ENCODE peak calls at places on chromosomes 12 and 14, in seven cellular contexts. D is astrocyte, O is fibroblast of the aortic adventitia, L is kidney epithelial cell, H is breast epithelium, R is GM13976, Q is GM13977. E is an unnamed sample.

GRCh38 chr14:23538785-23539184 is 12.8 kb downstream of the ZFHX2 start:
- DNase-seq in R (no peak), Q (no peak), L (no peak), H (no peak), D (no peak), O (peak; percentile 27), E (no peak)

GRCh38 chr14:64061706-64062105 is 208.9 kb downstream of the SYNE2 start:
- DNase-seq in L (no peak), D (no peak), H (no peak), Q (no peak), R (no peak), O (no peak), E (no peak)

GRCh38 chr14:101242442-101243385 is 318.6 kb upstream of the DIO3 start:
- DNase-seq in Q (no peak), O (no peak), H (peak; percentile 7), D (no peak), L (no peak), R (no peak), E (no peak)

GRCh38 chr12:45907955-45908354 is 82.4 kb downstream of the SCAF11 start:
- DNase-seq in R (no peak), D (no peak), Q (no peak), L (no peak), H (no peak), O (no peak), E (peak; percentile 25)

GRCh38 chr14:39998114-39998513 is 565.9 kb upstream of the FBXO33 start:
- DNase-seq in H (no peak), Q (no peak), O (no peak), R (no peak), L (no peak), D (no peak), E (no peak)

GRCh38 chr14:90815817-90816662 is at the start of gene TTC7B:
- DNase-seq in R (peak; percentile 90), O (peak; percentile 15), D (no peak), Q (peak; percentile 91), L (no peak), H (no peak), E (peak; percentile 84)

GRCh38 chr12:4518106-4518728 is 20.5 kb upstream of the RAD51AP1 start:
- DNase-seq in O (peak; percentile 66), Q (no peak), D (peak; percentile 79), L (no peak), R (no peak), H (no peak), E (no peak)

GRCh38 chr14:93010543-93011541 is 87.9 kb downstream of the CHGA start:
- DNase-seq in R (no peak), H (no peak), O (no peak), D (no peak), Q (no peak), L (no peak), E (no peak)

GRCh38 chr14:61925043-61925442 is 162.8 kb downstream of the SNAPC1 start:
- DNase-seq in O (no peak), R (peak; percentile 21), D (peak; percentile 15), L (peak; percentile 52), Q (peak; percentile 17), H (no peak), E (peak; percentile 15)

GRCh38 chr12:27539191-27539631 is 15.2 kb downstream of the PPFIBP1 start:
- DNase-seq in Q (no peak), R (no peak), L (no peak), O (peak; percentile 49), H (no peak), D (no peak), E (no peak)

GRCh38 chr12:125357561-125357960 is 292.3 kb downstream of the AACS start:
- DNase-seq in D (no peak), L (no peak), H (no peak), O (no peak), R (no peak), Q (no peak), E (no peak)

GRCh38 chr12:57744194-57744776 is 554 bp upstream of the TSPAN31 start:
- DNase-seq in D (no peak), L (no peak), O (peak; percentile 90), Q (peak; percentile 75), H (peak; percentile 77), R (peak; percentile 76), E (peak; percentile 73)

GRCh38 chr14:61489932-61490331 is 168.6 kb downstream of the PRKCH start:
- DNase-seq in L (no peak), O (no peak), R (no peak), D (no peak), Q (no peak), H (no peak), E (no peak)

GRCh38 chr12:53892760-53893159 is 45.9 kb upstream of the HOXC13 start:
- DNase-seq in H (no peak), L (no peak), Q (no peak), R (no peak), D (no peak), O (no peak), E (no peak)

GRCh38 chr14:56524971-56525677 is 54.5 kb upstream of the TMEM260 start:
- DNase-seq in Q (no peak), R (no peak), H (no peak), D (no peak), O (no peak), L (no peak), E (no peak)

GRCh38 chr14:56534656-56535055 is 44.9 kb upstream of the TMEM260 start:
- DNase-seq in H (no peak), O (no peak), D (no peak), Q (no peak), L (no peak), R (no peak), E (no peak)

GRCh38 chr14:56532546-56532945 is 47.1 kb upstream of the TMEM260 start:
- DNase-seq in L (no peak), Q (no peak), D (no peak), O (no peak), H (no peak), R (no peak), E (no peak)

GRCh38 chr14:56528927-56529326 is 50.7 kb upstream of the TMEM260 start:
- DNase-seq in D (no peak), O (no peak), Q (no peak), L (no peak), H (no peak), R (no peak), E (no peak)
- TF ChIP-seq CTCF in D (no peak), O (no peak), Q (no peak), L (no peak), H (no peak), R (no peak), E (no peak)

GRCh38 chr12:119772431-119772830 is 104.5 kb downstream of the PRKAB1 start:
- DNase-seq in O (no peak), D (no peak), H (no peak), L (no peak), Q (no peak), R (no peak), E (no peak)

GRCh38 chr12:119770146-119770545 is 102.2 kb downstream of the PRKAB1 start:
- DNase-seq in Q (no peak), H (no peak), O (peak; percentile 6), R (no peak), D (no peak), L (no peak), E (no peak)

GRCh38 chr12:119780786-119781434 is 96.2 kb downstream of the CIT start:
- DNase-seq in O (peak; percentile 63), R (no peak), D (peak; percentile 26), L (peak; percentile 29), H (no peak), Q (no peak), E (no peak)

DNA sequence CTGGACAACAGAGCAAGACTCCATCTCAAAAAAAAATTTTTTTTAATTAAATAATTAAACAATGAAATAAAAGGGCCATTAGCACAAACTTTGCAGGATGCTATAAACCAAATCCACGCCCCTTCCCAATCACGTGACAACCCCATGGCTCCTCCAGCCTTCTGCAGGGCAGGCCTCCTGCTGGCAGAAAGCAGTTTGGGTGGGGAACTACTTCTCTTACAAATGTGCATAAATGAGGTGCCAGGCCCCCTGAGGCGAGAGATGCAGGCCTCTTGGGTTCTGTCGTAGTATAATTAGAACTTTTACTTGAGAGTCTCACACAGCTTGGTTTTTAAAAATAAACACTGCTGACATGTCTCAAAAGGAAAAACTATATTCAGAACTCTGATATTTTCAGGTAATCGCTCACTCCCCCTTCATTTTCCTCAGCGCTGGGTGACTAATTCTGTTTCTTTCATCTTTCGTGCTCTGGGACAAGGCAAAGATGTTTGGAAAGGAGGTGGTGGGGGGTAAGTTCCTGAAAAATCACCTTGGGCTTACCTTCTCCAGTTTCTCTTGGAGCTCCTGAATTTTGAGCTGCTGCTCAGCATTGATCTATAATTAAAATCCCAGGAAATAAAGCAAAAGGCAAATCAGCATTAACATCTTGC is 101.7 kb downstream of the CIT start:
- DNase-seq in Q (no peak), L (no peak), D (no peak), H (no peak), R (no peak), O (no peak), E (no peak)
- TF ChIP-seq CTCF in Q (no peak), L (no peak), D (no peak), H (no peak), R (no peak), O (no peak), E (no peak)

DNA sequence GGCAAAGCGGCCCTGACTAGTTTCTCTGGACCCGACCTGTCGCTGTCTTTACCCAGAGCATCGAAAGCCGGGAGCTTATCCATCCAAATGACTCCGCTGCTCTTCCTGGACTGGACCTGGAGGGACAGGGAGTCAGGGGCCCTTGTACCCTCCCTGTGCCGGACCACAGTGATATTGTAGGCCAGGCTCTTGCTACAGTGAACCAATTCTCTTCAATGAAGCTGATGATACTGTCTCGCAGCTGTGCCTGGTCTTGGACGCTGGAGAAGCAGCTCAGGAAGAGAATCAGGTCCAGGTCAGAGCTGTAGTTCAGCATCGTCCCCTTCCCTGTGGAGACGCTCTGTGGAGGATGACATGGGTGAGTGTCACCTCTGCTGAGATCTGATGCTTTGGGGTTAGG is 14.7 kb upstream of the OASL start:
- DNase-seq in R (no peak), Q (no peak), O (no peak), H (no peak), L (no peak), D (no peak), E (no peak)
- TF ChIP-seq CTCF in R (no peak), Q (no peak), O (no peak), H (no peak), L (no peak), D (no peak), E (no peak)

GRCh38 chr12:122865268-122866231 is 30.3 kb downstream of the HIP1R start:
- DNase-seq in H (no peak), R (no peak), O (no peak), Q (no peak), D (no peak), L (no peak), E (no peak)
- TF ChIP-seq CTCF in H (no peak), R (peak; percentile 39), O (peak; percentile 22), Q (peak; percentile 47), D (peak; percentile 16), L (peak; percentile 68), E (peak; percentile 36)

E was measured in GM10248.